ENCODE peak calls at places on chromosome 19, in four cellular contexts. R is stimulated activated CD4-positive, alpha-beta T cell treated with anti-CD3 and anti-CD28 coated beads, Interleukin-15, amount 100 ng/mL, for 1 hour; I is sigmoid colon; H is anterior cingulate cortex. F is an unnamed sample.

GRCh38 chr19:8138201-8138600 is 11.2 kb downstream of the FBN3 start:
- DNase-seq in R (no peak), I (no peak), H (no peak), F (no peak)

GRCh38 chr19:51066816-51067215 is 1.9 kb upstream of the KLK13 start:
- DNase-seq in R (no peak), I (no peak), H (no peak), F (no peak)

GRCh38 chr19:29962777-29963176 is 20.7 kb downstream of the URI1 start:
- DNase-seq in R (no peak), I (no peak), H (no peak), F (no peak)

GRCh38 chr19:4233282-4233853 is 4.0 kb downstream of the EBI3 start:
- DNase-seq in R (peak), I (no peak), H (no peak), F (no peak)

GRCh38 chr19:49613374-49613773 is 22.4 kb downstream of the PRR12 start:
- DNase-seq in R (no peak), I (no peak), H (no peak), F (no peak)

GRCh38 chr19:30626567-30626966 is 254.4 kb downstream of the ZNF536 start:
- DNase-seq in R (no peak), I (no peak), H (no peak), F (no peak)

GRCh38 chr19:1122972-1123363 is 19.2 kb downstream of the GPX4 start:
- DNase-seq in R (no peak), I (no peak), H (no peak), F (no peak)

GRCh38 chr19:1861599-1862031 is 1.8 kb downstream of the KLF16 start:
- DNase-seq in R (no peak), I (no peak), H (no peak), F (no peak)

GRCh38 chr19:51541458-51542357 is 10.2 kb upstream of the SIGLEC6 start:
- DNase-seq in R (no peak), I (no peak), H (no peak), F (no peak)

GRCh38 chr19:48806518-48806817 is 4.4 kb downstream of the BCAT2 start:
- DNase-seq in R (no peak), I (no peak), H (no peak), F (peak)

GRCh38 chr19:53870485-53870844 is 2.8 kb downstream of the MYADM start:
- DNase-seq in R (no peak), I (no peak), H (no peak), F (peak)

GRCh38 chr19:48928164-48929005 is 5.1 kb upstream of the DHDH start:
- DNase-seq in R (no peak), I (no peak), H (no peak), F (no peak)

GRCh38 chr19:778910-779653 is 18.2 kb upstream of the PTBP1 start:
- DNase-seq in R (no peak), I (peak), H (no peak), F (no peak)

GRCh38 chr19:14733574-14733973 is 43.7 kb downstream of the ZNF333 start:
- DNase-seq in R (no peak), I (no peak), H (no peak), F (no peak)

GRCh38 chr19:49712397-49712859 is 21.5 kb downstream of the CPT1C start:
- DNase-seq in R (no peak), I (peak), H (no peak), F (no peak)

GRCh38 chr19:532578-533484 is 1.3 kb downstream of the CDC34 start:
- DNase-seq in R (no peak), I (peak), H (peak), F (peak)

GRCh38 chr19:14437578-14438140 is 4.6 kb downstream of the PKN1 start:
- DNase-seq in R (no peak), I (no peak), H (no peak), F (no peak)

GRCh38 chr19:7673995-7674667 is 2.8 kb upstream of the MCEMP1 start:
- DNase-seq in R (no peak), I (peak), H (peak), F (no peak)

GRCh38 chr19:41219924-41220567 is 1.0 kb downstream of the AXL start:
- DNase-seq in R (no peak), I (peak), H (no peak), F (peak)

GRCh38 chr19:13234518-13234917 is 84.3 kb downstream of the IER2 start:
- DNase-seq in R (peak), I (no peak), H (no peak), F (no peak)

F was measured in midbrain.